ENCODE peak calls at places on chromosomes 11 and 22, in nine cellular contexts. One of them, this sample, is unnamed. For H3K9me3, the result is how much of the 10 kb centered on the place peaks cover.

GRCh38 chr11:75229466-75229865 is 11.1 kb upstream of the TPBGL start:
- DNase-seq in A549: no peak
- DNase-seq in tibial artery: no peak
- DNase-seq in K562: no peak
- DNase-seq in MM.1S: no peak
- DNase-seq in body of pancreas: no peak
- DNase-seq in hepatocyte: no peak
- DNase-seq in cardiac muscle cell: no peak
- DNase-seq in PC-3: no peak
- DNase-seq in this sample: peak

GRCh38 chr22:44926124-44926475 is 83.7 kb downstream of the PHF21B start:
- DNase-seq in A549: no peak
- DNase-seq in hepatocyte: no peak
- DNase-seq in PC-3: no peak
- DNase-seq in tibial artery: no peak
- DNase-seq in cardiac muscle cell: no peak
- DNase-seq in K562: no peak
- DNase-seq in body of pancreas: no peak
- DNase-seq in MM.1S: no peak
- DNase-seq in this sample: no peak

GRCh38 chr22:44137415-44137814 is 43.3 kb upstream of the PARVG start:
- DNase-seq in cardiac muscle cell: no peak
- DNase-seq in body of pancreas: no peak
- DNase-seq in hepatocyte: no peak
- DNase-seq in A549: no peak
- DNase-seq in PC-3: no peak
- DNase-seq in MM.1S: no peak
- DNase-seq in K562: no peak
- DNase-seq in tibial artery: no peak
- DNase-seq in this sample: peak

GRCh38 chr11:125330462-125331325 is 165.4 kb downstream of the FEZ1 start:
- DNase-seq in MM.1S: no peak
- DNase-seq in tibial artery: no peak
- DNase-seq in A549: no peak
- DNase-seq in cardiac muscle cell: no peak
- DNase-seq in body of pancreas: no peak
- DNase-seq in K562: no peak
- DNase-seq in PC-3: no peak
- DNase-seq in hepatocyte: no peak
- DNase-seq in this sample: no peak

GRCh38 chr11:125343732-125344131 is 152.3 kb downstream of the FEZ1 start:
- DNase-seq in body of pancreas: no peak
- DNase-seq in PC-3: no peak
- DNase-seq in hepatocyte: peak
- DNase-seq in A549: no peak
- DNase-seq in MM.1S: no peak
- DNase-seq in K562: no peak
- DNase-seq in tibial artery: no peak
- DNase-seq in cardiac muscle cell: peak
- DNase-seq in this sample: no peak

GRCh38 chr11:125239585-125240331 is 75.2 kb downstream of the PKNOX2 start:
- DNase-seq in cardiac muscle cell: no peak
- DNase-seq in PC-3: no peak
- DNase-seq in MM.1S: no peak
- DNase-seq in hepatocyte: no peak
- DNase-seq in tibial artery: no peak
- DNase-seq in K562: no peak
- DNase-seq in A549: no peak
- DNase-seq in body of pancreas: no peak
- DNase-seq in this sample: no peak

GRCh38 chr11:12506502-12506921 is 129.1 kb downstream of the PARVA start:
- DNase-seq in cardiac muscle cell: peak
- DNase-seq in hepatocyte: peak
- DNase-seq in body of pancreas: no peak
- DNase-seq in MM.1S: no peak
- DNase-seq in K562: no peak
- DNase-seq in PC-3: no peak
- DNase-seq in tibial artery: no peak
- DNase-seq in A549: no peak
- DNase-seq in this sample: no peak

GRCh38 chr11:134583397-134583990 is 171.5 kb upstream of the B3GAT1 start:
- DNase-seq in hepatocyte: no peak
- DNase-seq in MM.1S: no peak
- DNase-seq in PC-3: no peak
- DNase-seq in tibial artery: no peak
- DNase-seq in body of pancreas: no peak
- DNase-seq in A549: no peak
- DNase-seq in K562: no peak
- DNase-seq in cardiac muscle cell: no peak
- DNase-seq in this sample: no peak

GRCh38 chr11:117269856-117270255 is 21.3 kb upstream of the BACE1-AS start:
- DNase-seq in A549: no peak
- DNase-seq in hepatocyte: no peak
- DNase-seq in PC-3: no peak
- DNase-seq in tibial artery: no peak
- DNase-seq in body of pancreas: no peak
- DNase-seq in cardiac muscle cell: no peak
- DNase-seq in MM.1S: no peak
- DNase-seq in K562: no peak
- DNase-seq in this sample: no peak

GRCh38 chr11:11620966-11621880 is 582 bp downstream of the GALNT18 start:
- DNase-seq in body of pancreas: peak
- DNase-seq in tibial artery: peak
- DNase-seq in PC-3: peak
- DNase-seq in cardiac muscle cell: no peak
- DNase-seq in MM.1S: peak
- DNase-seq in A549: peak
- DNase-seq in hepatocyte: peak
- DNase-seq in K562: no peak
- DNase-seq in this sample: no peak

GRCh38 chr11:71266114-71266833 is 13.9 kb upstream of the SHANK2 start:
- DNase-seq in cardiac muscle cell: no peak
- DNase-seq in MM.1S: no peak
- DNase-seq in K562: no peak
- DNase-seq in body of pancreas: no peak
- DNase-seq in tibial artery: no peak
- DNase-seq in A549: no peak
- DNase-seq in PC-3: no peak
- DNase-seq in hepatocyte: peak
- DNase-seq in this sample: peak

GRCh38 chr22:24289781-24290181 is 19.1 kb downstream of the SPECC1L start:
- DNase-seq in A549: no peak
- DNase-seq in hepatocyte: no peak
- DNase-seq in body of pancreas: no peak
- DNase-seq in K562: peak
- DNase-seq in tibial artery: peak
- DNase-seq in MM.1S: no peak
- DNase-seq in cardiac muscle cell: no peak
- DNase-seq in PC-3: no peak
- DNase-seq in this sample: no peak

GRCh38 chr11:60003729-60004128 is 13.3 kb upstream of the OOSP4B start:
- DNase-seq in K562: peak
- DNase-seq in cardiac muscle cell: no peak
- DNase-seq in body of pancreas: no peak
- DNase-seq in A549: peak
- DNase-seq in tibial artery: no peak
- DNase-seq in hepatocyte: no peak
- DNase-seq in PC-3: no peak
- DNase-seq in MM.1S: no peak
- DNase-seq in this sample: no peak

GRCh38 chr11:128342511-128343133 is 244.7 kb downstream of the ETS1 start:
- DNase-seq in PC-3: peak
- DNase-seq in K562: no peak
- DNase-seq in body of pancreas: no peak
- DNase-seq in A549: peak
- DNase-seq in cardiac muscle cell: peak
- DNase-seq in MM.1S: peak
- DNase-seq in tibial artery: no peak
- DNase-seq in hepatocyte: peak
- DNase-seq in this sample: no peak

GRCh38 chr11:111944139-111944538 is 7.0 kb downstream of the DIXDC1 start:
- DNase-seq in body of pancreas: no peak
- DNase-seq in PC-3: peak
- DNase-seq in hepatocyte: peak
- DNase-seq in tibial artery: no peak
- DNase-seq in MM.1S: peak
- DNase-seq in K562: no peak
- DNase-seq in cardiac muscle cell: peak
- DNase-seq in A549: peak
- DNase-seq in this sample: no peak

DNA sequence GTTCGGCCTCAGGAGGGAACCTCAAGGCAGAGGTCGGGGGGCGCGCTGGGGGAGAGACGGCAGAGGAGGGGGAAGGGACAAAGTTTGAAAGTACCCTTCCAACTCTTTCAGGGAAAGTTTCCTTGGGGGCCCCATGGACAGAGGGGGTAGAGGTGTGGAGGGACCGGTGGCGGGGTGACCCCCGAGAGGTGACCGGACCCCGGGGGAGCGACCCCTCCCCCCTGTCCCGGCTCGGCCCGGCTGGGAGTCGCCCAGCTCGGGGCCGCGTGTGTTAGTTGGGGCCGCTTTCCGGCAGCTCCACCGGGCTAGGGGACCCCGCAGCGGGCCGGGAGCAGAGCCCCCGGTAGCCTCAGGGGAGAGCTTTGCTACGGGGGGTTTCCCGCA is 3.2 kb upstream of the GCAT start:
- DNase-seq in body of pancreas: no peak
- DNase-seq in hepatocyte: peak
- DNase-seq in A549: no peak
- DNase-seq in K562: no peak
- DNase-seq in PC-3: no peak
- DNase-seq in tibial artery: no peak
- DNase-seq in MM.1S: no peak
- DNase-seq in cardiac muscle cell: no peak
- DNase-seq in this sample: no peak
- H3K9me3 ChIP-seq in body of pancreas: under half
- H3K9me3 ChIP-seq in hepatocyte: under half
- H3K9me3 ChIP-seq in A549: under half
- H3K9me3 ChIP-seq in K562: under half
- H3K9me3 ChIP-seq in PC-3: under half
- H3K9me3 ChIP-seq in tibial artery: under half
- H3K9me3 ChIP-seq in MM.1S: under half
- H3K9me3 ChIP-seq in cardiac muscle cell: under half
- H3K9me3 ChIP-seq in this sample: under half

DNA sequence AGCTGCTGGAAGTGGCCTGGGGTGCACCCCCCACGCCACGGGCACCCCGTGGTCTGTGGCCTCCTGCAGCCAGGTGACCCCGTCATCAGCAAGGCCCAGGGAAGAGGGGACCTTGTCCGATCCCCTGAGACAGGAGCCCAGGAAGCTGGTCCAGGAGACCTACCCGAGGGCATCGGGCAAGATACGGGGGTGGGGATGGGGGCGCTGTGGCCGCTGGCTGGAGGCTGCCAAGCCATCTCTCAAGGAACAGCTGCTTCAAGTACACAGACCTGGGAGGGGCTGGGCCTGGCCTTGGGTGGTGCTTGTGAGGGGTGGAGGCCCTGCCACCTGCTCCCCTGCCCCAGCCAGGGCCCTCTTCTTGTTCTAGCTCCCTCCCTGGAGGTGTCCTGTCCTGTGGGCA is 1272.1 kb downstream of the BRD1 start:
- DNase-seq in tibial artery: no peak
- DNase-seq in cardiac muscle cell: no peak
- DNase-seq in hepatocyte: no peak
- DNase-seq in PC-3: no peak
- DNase-seq in A549: no peak
- DNase-seq in body of pancreas: no peak
- DNase-seq in MM.1S: no peak
- DNase-seq in K562: no peak
- DNase-seq in this sample: no peak
- H3K9me3 ChIP-seq in tibial artery: under half
- H3K9me3 ChIP-seq in cardiac muscle cell: under half
- H3K9me3 ChIP-seq in hepatocyte: under half
- H3K9me3 ChIP-seq in PC-3: under half
- H3K9me3 ChIP-seq in A549: under half
- H3K9me3 ChIP-seq in body of pancreas: under half
- H3K9me3 ChIP-seq in MM.1S: under half
- H3K9me3 ChIP-seq in K562: under half
- H3K9me3 ChIP-seq in this sample: under half

DNA sequence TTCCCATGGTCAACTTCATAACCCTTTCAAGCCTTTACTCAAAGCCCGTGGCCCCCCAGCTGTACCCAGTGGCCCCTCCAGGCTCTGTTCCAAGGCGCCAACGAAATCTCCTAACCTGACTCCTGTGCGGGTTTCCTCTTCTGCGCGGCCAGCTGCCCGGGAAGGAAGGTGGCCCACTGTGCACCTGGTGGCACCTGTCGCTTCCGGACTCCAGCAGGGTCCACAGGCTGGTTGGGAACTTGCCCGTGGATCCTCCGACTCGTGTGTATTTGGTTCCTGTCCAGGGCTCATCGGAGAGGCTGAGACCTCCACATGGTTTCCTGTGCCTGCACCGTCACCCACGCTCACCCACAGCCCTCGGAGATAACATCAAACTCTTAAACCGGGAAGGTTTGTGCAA is 335.4 kb downstream of the BRD1 start:
- DNase-seq in hepatocyte: no peak
- DNase-seq in A549: no peak
- DNase-seq in tibial artery: no peak
- DNase-seq in cardiac muscle cell: no peak
- DNase-seq in PC-3: no peak
- DNase-seq in MM.1S: no peak
- DNase-seq in body of pancreas: no peak
- DNase-seq in K562: no peak
- DNase-seq in this sample: no peak
- H3K9me3 ChIP-seq in hepatocyte: under half
- H3K9me3 ChIP-seq in A549: under half
- H3K9me3 ChIP-seq in tibial artery: under half
- H3K9me3 ChIP-seq in cardiac muscle cell: under half
- H3K9me3 ChIP-seq in PC-3: under half
- H3K9me3 ChIP-seq in MM.1S: under half
- H3K9me3 ChIP-seq in body of pancreas: under half
- H3K9me3 ChIP-seq in K562: under half
- H3K9me3 ChIP-seq in this sample: under half

GRCh38 chr22:20659258-20659657 is 114.7 kb upstream of the SERPIND1 start:
- DNase-seq in K562: no peak
- DNase-seq in PC-3: no peak
- DNase-seq in body of pancreas: no peak
- DNase-seq in A549: no peak
- DNase-seq in cardiac muscle cell: no peak
- DNase-seq in hepatocyte: no peak
- DNase-seq in MM.1S: no peak
- DNase-seq in tibial artery: no peak
- DNase-seq in this sample: no peak

GRCh38 chr22:20658433-20659222 is 115.3 kb upstream of the SERPIND1 start:
- DNase-seq in tibial artery: no peak
- DNase-seq in PC-3: no peak
- DNase-seq in MM.1S: no peak
- DNase-seq in cardiac muscle cell: no peak
- DNase-seq in hepatocyte: no peak
- DNase-seq in A549: no peak
- DNase-seq in body of pancreas: no peak
- DNase-seq in K562: no peak
- DNase-seq in this sample: no peak

GRCh38 chr22:20659920-20660319 is 114.0 kb upstream of the SERPIND1 start:
- DNase-seq in A549: no peak
- DNase-seq in MM.1S: no peak
- DNase-seq in K562: no peak
- DNase-seq in cardiac muscle cell: no peak
- DNase-seq in PC-3: no peak
- DNase-seq in hepatocyte: no peak
- DNase-seq in tibial artery: no peak
- DNase-seq in body of pancreas: no peak
- DNase-seq in this sample: no peak

GRCh38 chr22:20661473-20661872 is 112.4 kb upstream of the SERPIND1 start:
- DNase-seq in K562: no peak
- DNase-seq in tibial artery: no peak
- DNase-seq in PC-3: no peak
- DNase-seq in body of pancreas: no peak
- DNase-seq in hepatocyte: no peak
- DNase-seq in A549: no peak
- DNase-seq in cardiac muscle cell: no peak
- DNase-seq in MM.1S: no peak
- DNase-seq in this sample: no peak

GRCh38 chr22:20660441-20661054 is 113.4 kb upstream of the SERPIND1 start:
- DNase-seq in PC-3: peak
- DNase-seq in MM.1S: no peak
- DNase-seq in hepatocyte: no peak
- DNase-seq in K562: no peak
- DNase-seq in cardiac muscle cell: no peak
- DNase-seq in A549: no peak
- DNase-seq in tibial artery: no peak
- DNase-seq in body of pancreas: no peak
- DNase-seq in this sample: no peak
- H3K9me3 ChIP-seq in PC-3: under half
- H3K9me3 ChIP-seq in MM.1S: under half
- H3K9me3 ChIP-seq in hepatocyte: under half
- H3K9me3 ChIP-seq in K562: under half
- H3K9me3 ChIP-seq in cardiac muscle cell: under half
- H3K9me3 ChIP-seq in A549: under half
- H3K9me3 ChIP-seq in tibial artery: under half
- H3K9me3 ChIP-seq in body of pancreas: under half
- H3K9me3 ChIP-seq in this sample: under half